ENCODE peak calls at places on chromosomes 2 and 18, in ten cellular contexts. U, O, S, N, G, J, I, H, R and B are unnamed samples.

GRCh38 chr2:79622508-79622907 is 109.7 kb downstream of the CTNNA2 start:
- DNase-seq in U (no peak), O (no peak), S (no peak), N (no peak), G (peak), J (no peak), I (no peak), H (no peak), R (no peak), B (no peak)

GRCh38 chr2:197183355-197183754 is 127.2 kb downstream of the ANKRD44 start:
- DNase-seq in U (no peak), O (no peak), S (no peak), N (no peak), G (no peak), J (no peak), I (no peak), H (no peak), R (no peak), B (no peak)

GRCh38 chr2:611519-611918 is 65.7 kb downstream of the TMEM18 start:
- DNase-seq in U (no peak), O (peak), S (no peak), N (no peak), G (no peak), J (no peak), I (no peak), H (no peak), R (no peak), B (no peak)

GRCh38 chr2:235160281-235160805 is 208.5 kb downstream of the SH3BP4 start:
- DNase-seq in U (no peak), O (no peak), S (no peak), N (no peak), G (no peak), J (no peak), I (no peak), H (no peak), R (no peak), B (no peak)

GRCh38 chr2:25228848-25229674 is 60.7 kb upstream of the POMC start:
- DNase-seq in U (peak), O (peak), S (peak), N (peak), G (peak), J (peak), I (peak), H (peak), R (peak), B (peak)

GRCh38 chr2:144162652-144163051 is 357.3 kb downstream of the ZEB2 start:
- DNase-seq in U (no peak), O (peak), S (peak), N (no peak), G (no peak), J (no peak), I (no peak), H (peak), R (peak), B (no peak)

GRCh38 chr18:71807586-71807985 is 736.6 kb downstream of the CBLN2 start:
- DNase-seq in U (no peak), O (no peak), S (no peak), N (no peak), G (no peak), J (no peak), I (no peak), H (no peak), R (no peak), B (no peak)

GRCh38 chr2:78263571-78263970 is 741.4 kb upstream of the LRRTM4 start:
- DNase-seq in U (no peak), O (no peak), S (no peak), N (no peak), G (no peak), J (no peak), I (peak), H (no peak), R (no peak), B (no peak)

GRCh38 chr2:7592618-7593140 is 675.5 kb downstream of the RNF144A start:
- DNase-seq in U (no peak), O (no peak), S (no peak), N (no peak), G (no peak), J (no peak), I (no peak), H (no peak), R (no peak), B (no peak)

GRCh38 chr2:1658394-1659151 is 85.7 kb downstream of the PXDN start:
- DNase-seq in U (no peak), O (peak), S (no peak), N (no peak), G (no peak), J (no peak), I (no peak), H (no peak), R (no peak), B (no peak)

GRCh38 chr2:166361351-166362153 is 14.2 kb downstream of the SCN9A start:
- DNase-seq in U (no peak), O (no peak), S (no peak), N (no peak), G (peak), J (no peak), I (no peak), H (peak), R (no peak), B (no peak)

GRCh38 chr2:195364015-195364965 is 292.7 kb upstream of the SLC39A10 start:
- DNase-seq in U (no peak), O (no peak), S (no peak), N (no peak), G (peak), J (no peak), I (no peak), H (no peak), R (no peak), B (no peak)

GRCh38 chr2:166293984-166294383 is 81.8 kb downstream of the SCN9A start:
- DNase-seq in U (no peak), O (no peak), S (no peak), N (no peak), G (no peak), J (no peak), I (no peak), H (no peak), R (no peak), B (no peak)

GRCh38 chr18:64167408-64167807 is 18.5 kb upstream of the LINC00305 start:
- DNase-seq in U (no peak), O (no peak), S (no peak), N (no peak), G (no peak), J (no peak), I (no peak), H (no peak), R (no peak), B (no peak)

GRCh38 chr2:45236268-45236667 is 227.0 kb upstream of the SIX2 start:
- DNase-seq in U (no peak), O (no peak), S (no peak), N (no peak), G (no peak), J (no peak), I (no peak), H (no peak), R (no peak), B (no peak)

GRCh38 chr18:12751891-12752290 is 49.0 kb downstream of the PSMG2 start:
- DNase-seq in U (no peak), O (no peak), S (no peak), N (no peak), G (no peak), J (no peak), I (no peak), H (no peak), R (no peak), B (no peak)